ENCODE peak calls at places on chromosomes 1 and 21, in ten cellular contexts. J is coronary artery, C is glutamatergic neuron, D is left ventricle myocardium inferior, B is ascending aorta, K is H9, V is HFF-Myc, F is endothelial cell, G is B cell, I is NB4. S is an unnamed sample.

GRCh38 chr1:228753236-228753741 is 18.0 kb downstream of the RHOU start:
- DNase-seq in J (no peak), C (no peak), D (no peak), B (no peak), K (no peak), V (no peak), F (no peak), G (no peak), I (no peak), S (no peak)

GRCh38 chr1:184176058-184176457 is 124.5 kb downstream of the TSEN15 start:
- DNase-seq in J (no peak), C (no peak), D (no peak), B (no peak), K (no peak), V (no peak), F (no peak), G (no peak), I (no peak), S (no peak)

GRCh38 chr1:202130275-202130646 is 7.5 kb downstream of the GPR37L1 start:
- DNase-seq in J (no peak), C (no peak), D (no peak), B (no peak), K (no peak), V (no peak), F (no peak), G (no peak), I (no peak), S (no peak)

GRCh38 chr1:206796984-206797402 is 24.7 kb upstream of the IL10 start:
- DNase-seq in J (no peak), C (no peak), D (no peak), B (no peak), K (no peak), V (no peak), F (no peak), G (no peak), I (peak), S (no peak)

GRCh38 chr1:24751833-24752232 is 6.6 kb downstream of the CLIC4 start:
- DNase-seq in J (no peak), C (no peak), D (no peak), B (no peak), K (no peak), V (no peak), F (no peak), G (no peak), I (no peak), S (peak)

GRCh38 chr1:202547215-202547614 is 163.0 kb downstream of the SYT2 start:
- DNase-seq in J (no peak), C (no peak), D (no peak), B (no peak), K (no peak), V (no peak), F (no peak), G (no peak), I (no peak), S (no peak)

GRCh38 chr1:59139396-59139795 is 157.5 kb upstream of the FGGY start:
- DNase-seq in J (no peak), C (no peak), D (peak), B (no peak), K (no peak), V (no peak), F (no peak), G (no peak), I (no peak), S (no peak)

GRCh38 chr1:108503062-108503740 is 53.1 kb downstream of the NBPF6 start:
- DNase-seq in J (no peak), C (no peak), D (no peak), B (no peak), K (peak), V (peak), F (no peak), G (no peak), I (no peak), S (no peak)

GRCh38 chr1:5010236-5010635 is 355.8 kb downstream of the AJAP1 start:
- DNase-seq in J (no peak), C (no peak), D (no peak), B (no peak), K (no peak), V (no peak), F (no peak), G (no peak), I (no peak), S (no peak)

GRCh38 chr21:42681296-42682206 is 28.1 kb downstream of the PDE9A start:
- DNase-seq in J (no peak), C (no peak), D (no peak), B (no peak), K (no peak), V (no peak), F (no peak), G (no peak), I (peak), S (no peak)

GRCh38 chr1:53686371-53687267 is 52.3 kb downstream of the GLIS1 start:
- DNase-seq in J (no peak), C (no peak), D (no peak), B (no peak), K (no peak), V (no peak), F (no peak), G (no peak), I (no peak), S (no peak)

GRCh38 chr1:36351222-36351977 is 28.0 kb upstream of the EVA1B start:
- DNase-seq in J (no peak), C (peak), D (no peak), B (peak), K (no peak), V (peak), F (no peak), G (no peak), I (no peak), S (no peak)

GRCh38 chr1:56284933-56285332 is 294.4 kb downstream of the PLPP3 start:
- DNase-seq in J (no peak), C (no peak), D (no peak), B (no peak), K (no peak), V (no peak), F (no peak), G (no peak), I (no peak), S (no peak)

GRCh38 chr1:87279966-87280535 is 48.6 kb upstream of the LMO4 start:
- DNase-seq in J (no peak), C (no peak), D (no peak), B (no peak), K (no peak), V (no peak), F (no peak), G (no peak), I (peak), S (no peak)

GRCh38 chr1:155185783-155186265 is 12.2 kb downstream of the TRIM46 start:
- DNase-seq in J (no peak), C (no peak), D (peak), B (no peak), K (no peak), V (no peak), F (no peak), G (no peak), I (no peak), S (no peak)

GRCh38 chr1:152967201-152967600 is 3.2 kb upstream of the SPRR4 start:
- DNase-seq in J (no peak), C (no peak), D (no peak), B (no peak), K (no peak), V (no peak), F (no peak), G (no peak), I (no peak), S (peak)

GRCh38 chr1:154784924-154785531 is 85.1 kb downstream of the KCNN3 start:
- DNase-seq in J (no peak), C (no peak), D (no peak), B (no peak), K (no peak), V (no peak), F (no peak), G (no peak), I (no peak), S (no peak)

GRCh38 chr1:19338323-19338762 is 26.2 kb downstream of the SLC66A1 start:
- DNase-seq in J (no peak), C (peak), D (no peak), B (no peak), K (peak), V (no peak), F (peak), G (no peak), I (peak), S (no peak)

GRCh38 chr1:184691719-184692324 is 62.8 kb downstream of the EDEM3 start:
- DNase-seq in J (no peak), C (no peak), D (no peak), B (no peak), K (no peak), V (peak), F (peak), G (no peak), I (peak), S (no peak)

GRCh38 chr1:209109001-209109785 is 474.3 kb upstream of the CAMK1G start:
- DNase-seq in J (no peak), C (no peak), D (no peak), B (no peak), K (no peak), V (no peak), F (no peak), G (no peak), I (no peak), S (no peak)

GRCh38 chr1:226943927-226944326 is 3.8 kb downstream of the COQ8A start:
- DNase-seq in J (no peak), C (no peak), D (no peak), B (peak), K (no peak), V (no peak), F (no peak), G (no peak), I (no peak), S (no peak)

GRCh38 chr1:229694053-229694693 is 68.1 kb downstream of the URB2 start:
- DNase-seq in J (peak), C (peak), D (peak), B (peak), K (peak), V (peak), F (peak), G (no peak), I (peak), S (peak)

GRCh38 chr1:9759939-9760338 is 63.8 kb downstream of the CLSTN1 start:
- DNase-seq in J (no peak), C (no peak), D (no peak), B (no peak), K (no peak), V (no peak), F (no peak), G (no peak), I (no peak), S (no peak)

GRCh38 chr1:109499661-109500536 is 6.0 kb downstream of the CYB561D1 start:
- DNase-seq in J (no peak), C (peak), D (no peak), B (peak), K (peak), V (no peak), F (peak), G (no peak), I (peak), S (no peak)

GRCh38 chr1:213989071-213989739 is 1.4 kb downstream of the PROX1 start:
- DNase-seq in J (no peak), C (peak), D (no peak), B (no peak), K (peak), V (no peak), F (no peak), G (no peak), I (no peak), S (no peak)

GRCh38 chr1:47416319-47417128 is 439 bp downstream of the FOXE3 start:
- DNase-seq in J (no peak), C (peak), D (no peak), B (no peak), K (peak), V (no peak), F (no peak), G (peak), I (no peak), S (no peak)

GRCh38 chr1:223230161-223230881 is 87.3 kb upstream of the TLR5 start:
- DNase-seq in J (no peak), C (no peak), D (no peak), B (no peak), K (peak), V (no peak), F (no peak), G (no peak), I (no peak), S (peak)

GRCh38 chr1:159979257-159979656 is 25.2 kb upstream of the SLAMF9 start:
- DNase-seq in J (no peak), C (no peak), D (no peak), B (no peak), K (no peak), V (no peak), F (no peak), G (no peak), I (no peak), S (no peak)

GRCh38 chr1:17569200-17570139 is 30.0 kb downstream of the ARHGEF10L start:
- DNase-seq in J (peak), C (no peak), D (peak), B (peak), K (no peak), V (peak), F (no peak), G (no peak), I (peak), S (no peak)

GRCh38 chr21:43740497-43741156 is 21.7 kb downstream of the PDXK start:
- DNase-seq in J (no peak), C (peak), D (no peak), B (no peak), K (peak), V (no peak), F (peak), G (no peak), I (no peak), S (no peak)

DNA sequence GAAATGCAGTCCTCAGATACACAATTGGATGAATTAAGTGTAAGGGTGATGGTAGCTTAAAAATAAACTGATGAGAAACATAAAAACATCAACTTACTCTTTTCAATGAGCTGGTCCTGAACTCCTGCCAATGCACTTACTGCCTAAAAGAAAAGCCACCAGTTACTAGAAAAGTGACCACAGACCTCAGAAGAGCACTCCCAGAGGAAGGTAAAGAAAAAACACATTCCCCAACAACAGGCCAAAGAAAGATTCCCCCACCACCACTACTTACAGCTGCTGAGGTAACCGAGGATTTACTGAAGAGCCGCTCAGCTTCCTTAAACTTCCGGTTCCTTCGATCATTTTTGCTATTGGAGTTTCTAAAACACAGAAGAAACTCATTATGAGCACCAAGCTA is 5.4 kb downstream of the MEAF6 start:
- DNase-seq in J (no peak), C (no peak), D (no peak), B (no peak), K (no peak), V (peak), F (no peak), G (no peak), I (peak), S (no peak)
- TF ChIP-seq CTCF in J (no peak), C (no peak), D (no peak), B (no peak), K (peak), V (peak), F (no peak), G (no peak), I (no peak), S (peak)

DNA sequence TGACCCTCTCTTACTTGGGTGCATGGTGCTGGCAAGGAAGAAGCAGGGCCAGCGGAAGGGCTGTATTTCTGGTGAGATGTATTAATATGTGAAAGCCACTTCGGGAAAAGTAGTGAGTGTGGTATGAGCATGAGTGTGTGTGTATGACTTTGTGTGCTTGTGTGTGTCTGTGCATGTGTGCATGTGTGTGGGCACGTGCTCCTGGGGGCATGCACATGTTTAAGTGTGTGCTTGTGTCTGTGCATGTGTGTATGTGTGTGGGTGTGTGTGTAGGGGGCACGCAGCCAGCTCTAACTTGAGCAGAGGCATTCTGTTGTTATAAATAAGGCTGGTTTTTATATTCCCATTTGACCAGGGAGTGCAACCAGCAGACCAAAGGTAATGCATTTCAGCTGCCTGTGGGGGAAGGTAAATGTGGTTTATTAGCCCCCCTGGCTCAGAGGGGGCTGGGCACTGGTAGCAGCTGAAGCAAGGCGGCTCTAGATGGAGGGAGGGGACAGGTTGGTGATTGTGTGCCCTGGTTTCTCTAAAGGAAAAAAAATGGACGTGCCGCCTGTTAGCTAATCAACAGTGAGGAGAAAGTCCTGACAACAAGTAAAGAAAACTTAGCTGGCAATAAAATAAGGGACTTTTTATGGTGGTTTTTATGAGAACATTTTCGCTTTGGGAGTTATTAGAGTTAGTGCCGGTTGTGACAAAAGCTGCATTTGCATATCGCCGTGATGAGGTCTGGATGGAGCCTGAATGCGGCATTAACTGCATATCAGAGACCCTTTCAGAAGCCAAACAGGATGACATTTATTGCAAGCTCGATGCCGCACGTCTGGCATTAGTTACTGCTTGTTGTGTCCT is 180.0 kb downstream of the CAMTA1 start:
- DNase-seq in J (no peak), C (no peak), D (no peak), B (no peak), K (no peak), V (no peak), F (no peak), G (no peak), I (no peak), S (no peak)
- TF ChIP-seq CTCF in J (no peak), C (no peak), D (no peak), B (no peak), K (no peak), V (no peak), F (no peak), G (no peak), I (no peak), S (no peak)

GRCh38 chr21:45824546-45825208 is 156.9 kb upstream of the COL6A1 start:
- DNase-seq in J (no peak), C (no peak), D (no peak), B (no peak), K (no peak), V (no peak), F (no peak), G (no peak), I (no peak), S (peak)

GRCh38 chr21:45823100-45823681 is 158.4 kb upstream of the COL6A1 start:
- DNase-seq in J (no peak), C (no peak), D (no peak), B (no peak), K (no peak), V (no peak), F (no peak), G (no peak), I (no peak), S (peak)

GRCh38 chr21:45822002-45822397 is 159.6 kb upstream of the COL6A1 start:
- DNase-seq in J (peak), C (no peak), D (no peak), B (no peak), K (no peak), V (no peak), F (no peak), G (no peak), I (no peak), S (peak)

GRCh38 chr21:45821315-45822001 is 160.1 kb upstream of the COL6A1 start:
- DNase-seq in J (peak), C (no peak), D (no peak), B (no peak), K (peak), V (no peak), F (no peak), G (no peak), I (no peak), S (peak)

GRCh38 chr21:45822429-45823099 is 159.0 kb upstream of the COL6A1 start:
- DNase-seq in J (no peak), C (no peak), D (no peak), B (no peak), K (peak), V (no peak), F (no peak), G (no peak), I (no peak), S (peak)
- TF ChIP-seq CTCF in J (no peak), C (no peak), D (no peak), B (no peak), K (no peak), V (no peak), F (no peak), G (no peak), I (no peak), S (no peak)

GRCh38 chr1:2229032-2229920 is 1.2 kb downstream of the SKI start:
- DNase-seq in J (peak), C (no peak), D (peak), B (peak), K (no peak), V (no peak), F (peak), G (peak), I (peak), S (peak)
- TF ChIP-seq CTCF in J (no peak), C (peak), D (peak), B (peak), K (peak), V (no peak), F (no peak), G (no peak), I (peak), S (no peak)

GRCh38 chr1:158112994-158113758 is 67.5 kb upstream of the CD1D start:
- DNase-seq in J (peak), C (peak), D (peak), B (no peak), K (peak), V (no peak), F (peak), G (peak), I (peak), S (no peak)
- TF ChIP-seq CTCF in J (no peak), C (peak), D (peak), B (peak), K (peak), V (peak), F (peak), G (peak), I (no peak), S (peak)

DNA sequence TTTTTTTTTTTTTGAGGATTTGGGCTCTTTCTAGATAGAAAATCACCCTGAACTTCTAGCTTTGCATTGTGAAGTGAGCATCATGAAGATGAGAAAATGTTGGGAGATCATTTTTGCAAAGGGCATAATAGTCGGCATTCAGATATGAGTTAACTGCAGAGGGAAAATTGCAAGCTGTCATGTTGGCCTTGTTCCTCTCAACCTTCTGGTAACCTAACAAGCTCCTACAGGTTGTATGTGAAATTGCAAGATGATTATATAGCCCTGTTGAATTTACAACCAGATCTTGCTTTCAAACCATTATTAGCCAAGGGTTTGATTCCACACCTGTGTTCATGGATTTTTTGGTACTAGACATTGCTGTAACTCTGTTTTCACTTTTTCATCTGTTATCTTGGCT is 2.2 kb downstream of the ELOA start:
- DNase-seq in J (no peak), C (no peak), D (no peak), B (no peak), K (no peak), V (no peak), F (no peak), G (peak), I (peak), S (no peak)
- TF ChIP-seq CTCF in J (no peak), C (peak), D (peak), B (no peak), K (peak), V (peak), F (peak), G (peak), I (peak), S (peak)

DNA sequence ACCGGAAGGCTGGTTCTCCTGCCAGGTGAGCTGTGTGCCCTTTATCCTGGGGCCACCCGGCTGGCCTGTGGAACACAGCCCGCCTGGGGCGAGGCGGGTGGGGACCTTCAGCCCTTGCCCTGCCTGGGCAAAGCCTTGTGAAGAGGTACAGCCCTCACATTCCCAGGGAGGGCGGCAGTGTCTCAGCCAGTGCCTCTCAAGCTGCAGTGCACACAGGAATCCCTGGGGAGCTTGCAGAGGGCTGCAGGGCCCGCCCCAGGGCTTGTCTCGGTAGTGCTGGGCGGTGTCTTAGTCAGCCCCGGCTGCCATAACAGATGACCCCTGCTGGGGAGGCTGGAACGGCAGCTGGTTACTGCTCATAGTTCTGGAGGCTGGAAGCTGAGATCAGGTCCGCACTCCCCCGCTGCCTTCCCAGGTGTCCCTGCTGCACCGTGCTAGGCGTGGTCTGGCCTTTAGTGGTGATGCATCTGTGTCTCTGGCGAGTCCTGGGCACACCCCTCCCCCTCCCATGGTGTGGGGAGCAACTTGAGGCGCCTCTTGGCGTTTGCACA is 12.6 kb downstream of the DFFB start:
- DNase-seq in J (no peak), C (peak), D (no peak), B (no peak), K (no peak), V (no peak), F (no peak), G (no peak), I (peak), S (no peak)
- TF ChIP-seq CTCF in J (no peak), C (no peak), D (no peak), B (no peak), K (no peak), V (no peak), F (no peak), G (no peak), I (no peak), S (no peak)

S was measured in osteocyte.